ENCODE peak calls at places on chromosomes 1 and 21, in seven cellular contexts. G is AG08396; Q is breast epithelium; E is GM03348; T is lower leg skin; O is activated effector memory CD4-positive, alpha-beta T cell treated with anti-CD3 and anti-CD28 coated beads, Interleukin-2, amount 50 U/mL, for 16 hours; L is neural crest cell. J is an unnamed sample.

GRCh38 chr1:113178522-113178921 is 105.5 kb downstream of the LRIG2 start:
- DNase-seq in G (no peak), Q (no peak), E (no peak), T (no peak), O (no peak), L (no peak), J (no peak)

GRCh38 chr1:204242920-204243319 is 29.1 kb upstream of the GOLT1A start:
- DNase-seq in G (no peak), Q (no peak), E (no peak), T (no peak), O (no peak), L (no peak), J (no peak)

GRCh38 chr1:206065547-206066143 is 12.7 kb downstream of the RHEX start:
- DNase-seq in G (no peak), Q (no peak), E (no peak), T (no peak), O (no peak), L (no peak), J (no peak)

GRCh38 chr1:216528816-216529215 is 105.6 kb upstream of the USH2A start:
- DNase-seq in G (no peak), Q (no peak), E (no peak), T (no peak), O (no peak), L (no peak), J (no peak)

GRCh38 chr1:156906206-156906910 is 12.8 kb downstream of the PEAR1 start:
- DNase-seq in G (no peak), Q (no peak), E (no peak), T (no peak), O (no peak), L (no peak), J (no peak)

GRCh38 chr1:68174173-68175113 is 57.9 kb downstream of the WLS start:
- DNase-seq in G (peak), Q (no peak), E (peak), T (no peak), O (no peak), L (peak), J (no peak)

GRCh38 chr1:232766224-232766890 is 38.9 kb upstream of the MAP10 start:
- DNase-seq in G (no peak), Q (no peak), E (no peak), T (no peak), O (no peak), L (no peak), J (no peak)

GRCh38 chr1:56286956-56287355 is 292.4 kb downstream of the PLPP3 start:
- DNase-seq in G (no peak), Q (no peak), E (no peak), T (no peak), O (no peak), L (no peak), J (no peak)

GRCh38 chr1:205965039-205965630 is 21.9 kb upstream of the SLC26A9 start:
- DNase-seq in G (no peak), Q (no peak), E (no peak), T (no peak), O (no peak), L (no peak), J (no peak)

GRCh38 chr21:38787461-38788274 is 18.1 kb upstream of the ETS2 start:
- DNase-seq in G (no peak), Q (peak), E (peak), T (no peak), O (no peak), L (no peak), J (no peak)

GRCh38 chr1:1162597-1163537 is 10.8 kb upstream of the TTLL10 start:
- DNase-seq in G (no peak), Q (peak), E (no peak), T (no peak), O (no peak), L (no peak), J (no peak)

GRCh38 chr1:18230840-18231239 is 123.2 kb downstream of the IGSF21 start:
- DNase-seq in G (no peak), Q (no peak), E (no peak), T (no peak), O (no peak), L (no peak), J (no peak)

GRCh38 chr1:79441243-79441642 is 434.7 kb upstream of the ADGRL4 start:
- DNase-seq in G (no peak), Q (no peak), E (peak), T (no peak), O (no peak), L (no peak), J (no peak)

GRCh38 chr1:77282866-77283539 is 1.2 kb downstream of the AK5 start:
- DNase-seq in G (peak), Q (no peak), E (peak), T (no peak), O (no peak), L (no peak), J (peak)

GRCh38 chr1:109243221-109243620 is 6.1 kb upstream of the CELSR2 start:
- DNase-seq in G (no peak), Q (no peak), E (no peak), T (peak), O (no peak), L (no peak), J (no peak)

GRCh38 chr1:11787251-11787803 is 18.4 kb downstream of the MTHFR start:
- DNase-seq in G (peak), Q (peak), E (peak), T (no peak), O (no peak), L (no peak), J (no peak)

GRCh38 chr1:9302745-9303524 is 10.2 kb downstream of the SPSB1 start:
- DNase-seq in G (peak), Q (no peak), E (peak), T (no peak), O (no peak), L (no peak), J (no peak)

GRCh38 chr1:71521655-71522264 is 440.9 kb upstream of the ZRANB2 start:
- DNase-seq in G (peak), Q (no peak), E (peak), T (no peak), O (no peak), L (peak), J (peak)

GRCh38 chr1:38029725-38030511 is 16.7 kb downstream of the POU3F1 start:
- DNase-seq in G (peak), Q (no peak), E (peak), T (no peak), O (peak), L (no peak), J (peak)

GRCh38 chr1:60126733-60127132 is 53.2 kb upstream of the C1orf87 start:
- DNase-seq in G (no peak), Q (no peak), E (no peak), T (no peak), O (no peak), L (no peak), J (peak)

GRCh38 chr1:210496063-210496462 is 167.4 kb downstream of the HHAT start:
- DNase-seq in G (no peak), Q (no peak), E (peak), T (no peak), O (no peak), L (no peak), J (no peak)

GRCh38 chr1:116775116-116775752 is 21.0 kb downstream of the CD2 start:
- DNase-seq in G (no peak), Q (no peak), E (no peak), T (peak), O (no peak), L (no peak), J (no peak)